ENCODE peak calls at places on chromosomes 5 and 9, in six cellular contexts. S, M, E, J, Z and T are unnamed samples.

GRCh38 chr5:81194633-81195333 is 38.3 kb upstream of the CKMT2 start:
- ATAC-seq in S (peak), M (peak), Z (peak), J (peak), E (peak), T (peak)

GRCh38 chr9:4106081-4106491 is 193.8 kb downstream of the GLIS3 start:
- ATAC-seq in E (no peak), Z (no peak), J (no peak), S (no peak), M (no peak), T (no peak)

GRCh38 chr9:35338086-35338485 is 151.8 kb upstream of the RUSC2 start:
- ATAC-seq in J (no peak), Z (no peak), M (no peak), S (no peak), E (no peak), T (no peak)

GRCh38 chr9:4116708-4117460 is 183.0 kb downstream of the GLIS3 start:
- ATAC-seq in Z (no peak), S (no peak), J (no peak), E (peak), M (no peak), T (no peak)

GRCh38 chr5:128905225-128906110 is 59.8 kb upstream of the SLC27A6 start:
- ATAC-seq in Z (peak), M (peak), J (no peak), S (no peak), E (peak), T (peak)

GRCh38 chr5:77851229-77852067 is 75.3 kb upstream of the TBCA start:
- ATAC-seq in M (peak), Z (no peak), S (no peak), J (no peak), E (peak), T (peak)

GRCh38 chr5:51275428-51275827 is 107.8 kb upstream of the ISL1 start:
- ATAC-seq in J (no peak), Z (no peak), S (no peak), E (no peak), M (no peak), T (no peak)

GRCh38 chr5:142334548-142334947 is 9.7 kb upstream of the SPRY4 start:
- ATAC-seq in E (no peak), M (no peak), Z (no peak), S (no peak), J (no peak), T (no peak)

GRCh38 chr9:87793292-87793691 is 67.4 kb downstream of the CTSL start:
- ATAC-seq in E (peak), S (peak), Z (no peak), M (peak), J (peak), T (peak)

GRCh38 chr5:78574157-78574673 is 74.4 kb downstream of the LHFPL2 start:
- ATAC-seq in E (peak), S (no peak), M (no peak), J (no peak), Z (no peak), T (no peak)

GRCh38 chr5:73823508-73823925 is 197.5 kb downstream of the ARHGEF28 start:
- ATAC-seq in E (no peak), M (no peak), S (no peak), Z (peak), J (no peak), T (no peak)

GRCh38 chr9:95497772-95498171 is 19.0 kb downstream of the PTCH1 start:
- ATAC-seq in Z (no peak), M (no peak), E (no peak), S (no peak), J (no peak), T (no peak)

GRCh38 chr5:36696059-36696673 is 89.8 kb downstream of the SLC1A3 start:
- ATAC-seq in S (peak), Z (peak), M (peak), J (peak), E (no peak), T (peak)

GRCh38 chr9:101572316-101572715 is 22.5 kb downstream of the PPP3R2 start:
- ATAC-seq in E (no peak), M (no peak), Z (no peak), S (peak), J (no peak), T (no peak)

GRCh38 chr5:172798422-172799215 is 27.6 kb upstream of the DUSP1 start:
- ATAC-seq in M (peak), J (peak), E (no peak), S (peak), Z (peak), T (peak)

GRCh38 chr5:15904894-15905805 is 274.4 kb downstream of the MARCHF11 start:
- ATAC-seq in S (no peak), Z (no peak), E (peak), M (no peak), J (no peak), T (no peak)

GRCh38 chr9:69319324-69320040 is 5.5 kb upstream of the ENTREP1 start:
- ATAC-seq in M (no peak), Z (no peak), J (no peak), E (no peak), S (no peak), T (no peak)

GRCh38 chr5:173727839-173728778 is 111.7 kb upstream of the BOD1 start:
- ATAC-seq in S (no peak), Z (no peak), J (no peak), M (no peak), E (no peak), T (no peak)